ENCODE peak calls at places on chromosome X, in ten cellular contexts. U is ovary, A is stomach, C is A549, E is H1, Z is suprapubic skin, N is sigmoid colon, O is GM12878, J is transverse colon, L is SK-N-SH. H is an unnamed sample.

GRCh38 chrX:68415289-68415688 is 18.0 kb downstream of the OPHN1 start:
- DNase-seq in U (no peak), A (peak; percentile 27), C (no peak), E (no peak), Z (no peak), N (no peak), O (no peak), J (no peak), L (no peak), H (peak; percentile 33)

GRCh38 chrX:67351411-67351810 is 192.4 kb upstream of the AR start:
- DNase-seq in U (no peak), A (no peak), C (no peak), E (no peak), Z (no peak), N (no peak), O (no peak), J (no peak), L (no peak), H (no peak)

GRCh38 chrX:39773923-39774803 is 323.6 kb downstream of the BCOR start:
- DNase-seq in U (no peak), A (no peak), C (no peak), E (no peak), Z (no peak), N (no peak), O (no peak), J (no peak), L (no peak), H (no peak)

GRCh38 chrX:131388293-131388692 is 99.2 kb upstream of the IGSF1 start:
- DNase-seq in U (no peak), A (no peak), C (no peak), E (no peak), Z (no peak), N (no peak), O (no peak), J (no peak), L (no peak), H (no peak)

GRCh38 chrX:45229348-45229747 is 28.7 kb upstream of the DIPK2B start:
- DNase-seq in U (no peak), A (no peak), C (no peak), E (no peak), Z (no peak), N (no peak), O (no peak), J (no peak), L (no peak), H (no peak)

GRCh38 chrX:108312938-108313337 is 125.3 kb downstream of the COL4A6 start:
- DNase-seq in U (no peak), A (peak; percentile 27), C (peak; percentile 72), E (peak; percentile 43), Z (no peak), N (no peak), O (no peak), J (no peak), L (no peak), H (no peak)

GRCh38 chrX:8960809-8961413 is 73.0 kb downstream of the FAM9B start:
- DNase-seq in U (no peak), A (no peak), C (no peak), E (no peak), Z (no peak), N (no peak), O (no peak), J (no peak), L (no peak), H (no peak)

GRCh38 chrX:135629342-135629741 is 84.1 kb upstream of the CT45A1 start:
- DNase-seq in U (no peak), A (no peak), C (no peak), E (no peak), Z (no peak), N (no peak), O (no peak), J (no peak), L (no peak), H (no peak)

GRCh38 chrX:118459494-118459893 is 36.1 kb upstream of the DOCK11 start:
- DNase-seq in U (no peak), A (no peak), C (peak; percentile 47), E (no peak), Z (no peak), N (no peak), O (peak; percentile 2), J (no peak), L (peak; percentile 43), H (peak; percentile 9)

DNA sequence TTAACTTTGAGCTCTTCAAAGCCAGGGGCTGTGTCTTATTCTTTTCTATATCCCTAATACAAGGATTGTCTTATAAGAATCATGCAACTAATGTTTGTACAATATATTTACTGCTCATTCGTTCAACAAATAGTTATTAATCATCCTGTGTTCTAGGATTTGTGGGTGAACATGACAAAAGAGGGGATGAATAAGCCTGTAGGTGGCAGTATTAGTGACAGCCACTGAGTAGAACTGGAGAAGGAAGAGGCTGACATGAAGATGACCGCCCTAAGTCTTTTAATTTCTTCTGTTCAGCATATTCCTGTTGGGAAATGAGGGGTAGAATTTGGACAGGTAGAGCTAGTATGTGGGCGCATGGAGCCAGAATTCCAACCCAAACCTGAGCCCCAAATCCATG is 11.9 kb upstream of the LINC00632 start:
- DNase-seq in U (no peak), A (no peak), C (no peak), E (no peak), Z (no peak), N (no peak), O (no peak), J (no peak), L (no peak), H (no peak)
- TF ChIP-seq CTCF in U (no peak), A (no peak), C (no peak), E (no peak), Z (no peak), N (no peak), O (no peak), J (no peak), L (peak; percentile 28), H (peak; percentile 23)

GRCh38 chrX:136755411-136755810 is 25.3 kb downstream of the ARHGEF6 start:
- DNase-seq in U (no peak), A (no peak), C (no peak), E (no peak), Z (no peak), N (no peak), O (no peak), J (no peak), L (no peak), H (no peak)
- H3K4me1 ChIP-seq in U (no peaks in the 10 kb centered on the region), A (peaks cover 11% of the 10 kb centered on the region), C (no peaks in the 10 kb centered on the region), E (peaks cover 5% of the 10 kb centered on the region), Z (no peaks in the 10 kb centered on the region), N (no peaks in the 10 kb centered on the region), O (peaks cover 1% of the 10 kb centered on the region), J (no peaks in the 10 kb centered on the region), L (no peaks in the 10 kb centered on the region), H (peaks cover 15% of the 10 kb centered on the region)

GRCh38 chrX:123648028-123648810 is 84.6 kb downstream of the THOC2 start:
- DNase-seq in U (no peak), A (peak; percentile 61), C (peak; percentile 83), E (peak; percentile 54), Z (no peak), N (no peak), O (no peak), J (peak; percentile 42), L (no peak), H (no peak)
- TF ChIP-seq EP300 in U (no peak), A (no peak), C (no peak), E (no peak), Z (no peak), N (no peak), O (no peak), J (no peak), L (no peak), H (no peak)

GRCh38 chrX:7927259-7928167 is at the start of gene PNPLA4:
- DNase-seq in U (peak; percentile 93), A (peak; percentile 93), C (peak; percentile 87), E (peak; percentile 85), Z (peak; percentile 82), N (peak; percentile 85), O (peak; percentile 86), J (peak; percentile 93), L (peak; percentile 81), H (peak; percentile 20)
- TF ChIP-seq CTCF in U (no peak), A (no peak), C (peak; percentile 8), E (no peak), Z (no peak), N (no peak), O (no peak), J (peak; percentile 15), L (no peak), H (no peak)

GRCh38 chrX:71536285-71536684 is 3.4 kb downstream of the OGT start:
- DNase-seq in U (no peak), A (no peak), C (no peak), E (no peak), Z (no peak), N (no peak), O (no peak), J (no peak), L (no peak), H (no peak)
- H3K4me1 ChIP-seq in U (peaks cover 2% of the 10 kb centered on the region), A (peaks cover 61% of the 10 kb centered on the region), C (peaks cover 47% of the 10 kb centered on the region), E (peaks cover 8% of the 10 kb centered on the region), Z (peaks cover 40% of the 10 kb centered on the region), N (peaks cover 41% of the 10 kb centered on the region), O (peaks cover 7% of the 10 kb centered on the region), J (peaks cover 2% of the 10 kb centered on the region), L (peaks cover 13% of the 10 kb centered on the region), H (peaks cover 3% of the 10 kb centered on the region)

GRCh38 chrX:70482300-70482699 is 37.7 kb downstream of the DLG3 start:
- DNase-seq in U (no peak), A (no peak), C (no peak), E (no peak), Z (no peak), N (no peak), O (no peak), J (no peak), L (no peak), H (no peak)

GRCh38 chrX:70479970-70480659 is 35.5 kb downstream of the DLG3 start:
- DNase-seq in U (no peak), A (peak; percentile 43), C (peak; percentile 30), E (no peak), Z (no peak), N (no peak), O (no peak), J (peak; percentile 60), L (no peak), H (no peak)

GRCh38 chrX:70480660-70481018 is 36.0 kb downstream of the DLG3 start:
- DNase-seq in U (peak; percentile 41), A (no peak), C (no peak), E (no peak), Z (no peak), N (no peak), O (no peak), J (no peak), L (no peak), H (no peak)

GRCh38 chrX:70481424-70481823 is 36.8 kb downstream of the DLG3 start:
- DNase-seq in U (no peak), A (no peak), C (no peak), E (no peak), Z (no peak), N (no peak), O (no peak), J (no peak), L (no peak), H (no peak)

DNA sequence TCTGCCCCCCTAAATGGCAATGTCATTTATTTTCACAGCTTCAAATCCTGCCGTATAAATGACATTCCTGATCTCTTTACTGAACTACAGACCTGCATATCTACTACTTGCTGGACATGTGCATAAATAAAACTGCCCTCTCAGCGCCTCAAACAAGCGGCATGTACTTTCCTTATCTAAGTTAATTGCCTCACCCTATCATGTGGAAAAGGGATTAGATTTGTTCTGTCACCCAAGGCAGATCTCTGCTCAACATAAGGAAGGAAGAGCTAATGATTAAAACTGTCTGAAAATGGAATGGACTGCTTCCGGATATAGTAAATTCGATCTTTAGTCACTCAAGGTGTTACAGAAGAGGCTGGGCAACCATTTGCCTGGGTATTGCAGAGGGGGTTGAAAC is 37.2 kb downstream of the DLG3 start:
- DNase-seq in U (no peak), A (no peak), C (no peak), E (no peak), Z (no peak), N (no peak), O (no peak), J (no peak), L (no peak), H (no peak)
- TF ChIP-seq EP300 in U (no peak), A (no peak), C (no peak), E (no peak), Z (no peak), N (no peak), O (no peak), J (no peak), L (no peak), H (no peak)